ENCODE peak calls at places on chromosomes 13 and 19, in nine cellular contexts. Z is A549, N is K562, S is GM23338, A is HepG2, D is HCT116, G is Panc1, J is SK-N-SH, H is GM12878. P is an unnamed sample.

GRCh38 chr13:91362908-91363307 is 15.4 kb downstream of the MIR17HG start:
- DNase-seq in Z (no peak), N (no peak), S (no peak), A (peak), D (no peak), G (no peak), J (no peak), H (no peak), P (no peak)

GRCh38 chr13:41460930-41461329 is 3.6 kb downstream of the RGCC start:
- DNase-seq in Z (no peak), N (no peak), S (no peak), A (no peak), D (no peak), G (no peak), J (no peak), H (no peak), P (no peak)

GRCh38 chr13:20190481-20191310 is 2.0 kb downstream of the GJB2 start:
- DNase-seq in Z (no peak), N (no peak), S (no peak), A (no peak), D (no peak), G (no peak), J (no peak), H (no peak), P (no peak)

GRCh38 chr13:86864376-86864775 is 806.8 kb upstream of the SLITRK5 start:
- DNase-seq in Z (no peak), N (no peak), S (no peak), A (no peak), D (no peak), G (no peak), J (no peak), H (no peak), P (no peak)

GRCh38 chr13:92804346-92804745 is 422.3 kb upstream of the GPC6 start:
- DNase-seq in Z (no peak), N (no peak), S (no peak), A (no peak), D (no peak), G (no peak), J (no peak), H (no peak), P (no peak)

GRCh38 chr13:37403776-37404497 is 194.6 kb downstream of the POSTN start:
- DNase-seq in Z (no peak), N (no peak), S (no peak), A (no peak), D (no peak), G (no peak), J (no peak), H (no peak), P (no peak)

GRCh38 chr13:33363328-33363727 is 77.8 kb upstream of the STARD13 start:
- DNase-seq in Z (no peak), N (no peak), S (no peak), A (no peak), D (no peak), G (no peak), J (no peak), H (peak), P (no peak)

GRCh38 chr13:99812611-99813010 is 159.0 kb downstream of the ZIC5 start:
- DNase-seq in Z (peak), N (no peak), S (no peak), A (no peak), D (no peak), G (no peak), J (no peak), H (no peak), P (no peak)

GRCh38 chr13:49421391-49421790 is 22.5 kb downstream of the CAB39L start:
- DNase-seq in Z (peak), N (peak), S (peak), A (peak), D (peak), G (no peak), J (no peak), H (peak), P (no peak)

GRCh38 chr19:13095934-13096890 is 6.4 kb downstream of the LYL1 start:
- DNase-seq in Z (peak), N (peak), S (peak), A (peak), D (no peak), G (no peak), J (peak), H (no peak), P (peak)

GRCh38 chr13:65555973-65556372 is 1674.2 kb downstream of the PCDH9 start:
- DNase-seq in Z (no peak), N (no peak), S (no peak), A (no peak), D (no peak), G (no peak), J (peak), H (no peak), P (no peak)

GRCh38 chr13:96090240-96091101 is 564 bp downstream of the HS6ST3 start:
- DNase-seq in Z (no peak), N (no peak), S (peak), A (no peak), D (no peak), G (no peak), J (peak), H (no peak), P (no peak)

GRCh38 chr19:15464394-15465385 is at the start of gene RASAL3:
- DNase-seq in Z (no peak), N (no peak), S (peak), A (no peak), D (no peak), G (no peak), J (no peak), H (peak), P (peak)

GRCh38 chr13:105087941-105088340 is 1447.5 kb downstream of the EFNB2 start:
- DNase-seq in Z (no peak), N (no peak), S (peak), A (no peak), D (no peak), G (no peak), J (no peak), H (no peak), P (no peak)

GRCh38 chr13:36766295-36766694 is 52.7 kb upstream of the RFXAP start:
- DNase-seq in Z (peak), N (no peak), S (peak), A (peak), D (peak), G (no peak), J (no peak), H (no peak), P (no peak)

GRCh38 chr19:45657520-45658163 is 10.4 kb upstream of the GIPR start:
- DNase-seq in Z (no peak), N (no peak), S (no peak), A (peak), D (no peak), G (no peak), J (peak), H (no peak), P (no peak)

GRCh38 chr19:46848389-46848788 is 2.3 kb downstream of the AP2S1 start:
- DNase-seq in Z (no peak), N (no peak), S (no peak), A (no peak), D (no peak), G (no peak), J (no peak), H (no peak), P (no peak)

GRCh38 chr13:47798906-47799305 is 202.2 kb downstream of the SUCLA2 start:
- DNase-seq in Z (no peak), N (no peak), S (peak), A (peak), D (no peak), G (no peak), J (no peak), H (no peak), P (no peak)

GRCh38 chr13:110027470-110028240 is 241.3 kb upstream of the IRS2 start:
- DNase-seq in Z (no peak), N (no peak), S (no peak), A (no peak), D (no peak), G (no peak), J (no peak), H (no peak), P (no peak)

GRCh38 chr13:98909016-98909415 is 68.8 kb downstream of the DOCK9 start:
- DNase-seq in Z (peak), N (no peak), S (no peak), A (no peak), D (no peak), G (no peak), J (no peak), H (no peak), P (no peak)

GRCh38 chr13:110887955-110888333 is 26.9 kb downstream of the ANKRD10 start:
- DNase-seq in Z (no peak), N (no peak), S (peak), A (no peak), D (no peak), G (no peak), J (no peak), H (no peak), P (no peak)

GRCh38 chr13:61954092-61954491 is 538.4 kb upstream of the PCDH20 start:
- DNase-seq in Z (peak), N (no peak), S (peak), A (peak), D (peak), G (peak), J (peak), H (no peak), P (no peak)

GRCh38 chr19:2970201-2970838 is 7.0 kb upstream of the TLE6 start:
- DNase-seq in Z (peak), N (no peak), S (no peak), A (no peak), D (no peak), G (no peak), J (no peak), H (no peak), P (no peak)

GRCh38 chr13:20776751-20777150 is 3.0 kb upstream of the EEF1AKMT1 start:
- DNase-seq in Z (no peak), N (no peak), S (peak), A (no peak), D (no peak), G (no peak), J (no peak), H (no peak), P (no peak)

GRCh38 chr13:100423375-100423774 is 165.2 kb downstream of the GGACT start:
- DNase-seq in Z (no peak), N (no peak), S (no peak), A (no peak), D (no peak), G (no peak), J (no peak), H (no peak), P (peak)

GRCh38 chr19:30696514-30696913 is 324.3 kb downstream of the ZNF536 start:
- DNase-seq in Z (peak), N (peak), S (peak), A (no peak), D (no peak), G (no peak), J (peak), H (no peak), P (no peak)

GRCh38 chr19:40605201-40605971 is 4.2 kb downstream of the LTBP4 start:
- DNase-seq in Z (peak), N (peak), S (peak), A (peak), D (peak), G (no peak), J (peak), H (peak), P (peak)

GRCh38 chr13:87089391-87089790 is 581.8 kb upstream of the SLITRK5 start:
- DNase-seq in Z (no peak), N (no peak), S (peak), A (no peak), D (no peak), G (no peak), J (no peak), H (no peak), P (no peak)

GRCh38 chr13:45812599-45813372 is 38.8 kb downstream of the SIAH3 start:
- DNase-seq in Z (no peak), N (no peak), S (no peak), A (no peak), D (no peak), G (no peak), J (no peak), H (no peak), P (no peak)
- TF ChIP-seq REST in Z (no peak), N (no peak), S (no peak), A (no peak), D (no peak), G (no peak), J (no peak), H (no peak), P (no peak)

GRCh38 chr19:543912-544608 is at the start of gene GZMM:
- DNase-seq in Z (no peak), N (peak), S (no peak), A (no peak), D (no peak), G (no peak), J (no peak), H (no peak), P (no peak)
- H3K4me3 ChIP-seq in Z (no peak), N (peak), S (no peak), A (no peak), D (no peak), G (no peak), J (no peak), H (no peak), P (no peak)

GRCh38 chr13:23086951-23087350 is 93.8 kb upstream of the SGCG start:
- DNase-seq in Z (no peak), N (peak), S (no peak), A (no peak), D (no peak), G (no peak), J (no peak), H (no peak), P (no peak)

GRCh38 chr13:23081901-23082300 is 98.9 kb upstream of the SGCG start:
- DNase-seq in Z (no peak), N (no peak), S (no peak), A (no peak), D (no peak), G (no peak), J (no peak), H (no peak), P (no peak)

GRCh38 chr13:23087884-23088283 is 92.9 kb upstream of the SGCG start:
- DNase-seq in Z (peak), N (peak), S (peak), A (peak), D (peak), G (peak), J (peak), H (no peak), P (peak)
- TF ChIP-seq REST in Z (no peak), N (no peak), S (no peak), A (no peak), D (no peak), G (no peak), J (no peak), H (no peak), P (no peak)

GRCh38 chr19:8338835-8339234 is 4.2 kb downstream of the KANK3 start:
- DNase-seq in Z (no peak), N (no peak), S (peak), A (no peak), D (no peak), G (no peak), J (no peak), H (no peak), P (no peak)

GRCh38 chr19:8343483-8343844 is 402 bp upstream of the KANK3 start:
- DNase-seq in Z (no peak), N (no peak), S (no peak), A (no peak), D (no peak), G (no peak), J (no peak), H (no peak), P (no peak)

GRCh38 chr19:8340341-8341096 is 2.5 kb downstream of the KANK3 start:
- DNase-seq in Z (no peak), N (no peak), S (peak), A (no peak), D (no peak), G (no peak), J (peak), H (no peak), P (no peak)

GRCh38 chr19:8342684-8343482 is at the start of gene KANK3:
- DNase-seq in Z (peak), N (peak), S (peak), A (peak), D (peak), G (no peak), J (peak), H (peak), P (peak)

GRCh38 chr19:8342316-8342683 is 762 bp downstream of the KANK3 start:
- DNase-seq in Z (no peak), N (no peak), S (peak), A (no peak), D (no peak), G (no peak), J (no peak), H (no peak), P (no peak)
- H3K4me3 ChIP-seq in Z (no peak), N (no peak), S (peak), A (no peak), D (no peak), G (no peak), J (no peak), H (no peak), P (no peak)

DNA sequence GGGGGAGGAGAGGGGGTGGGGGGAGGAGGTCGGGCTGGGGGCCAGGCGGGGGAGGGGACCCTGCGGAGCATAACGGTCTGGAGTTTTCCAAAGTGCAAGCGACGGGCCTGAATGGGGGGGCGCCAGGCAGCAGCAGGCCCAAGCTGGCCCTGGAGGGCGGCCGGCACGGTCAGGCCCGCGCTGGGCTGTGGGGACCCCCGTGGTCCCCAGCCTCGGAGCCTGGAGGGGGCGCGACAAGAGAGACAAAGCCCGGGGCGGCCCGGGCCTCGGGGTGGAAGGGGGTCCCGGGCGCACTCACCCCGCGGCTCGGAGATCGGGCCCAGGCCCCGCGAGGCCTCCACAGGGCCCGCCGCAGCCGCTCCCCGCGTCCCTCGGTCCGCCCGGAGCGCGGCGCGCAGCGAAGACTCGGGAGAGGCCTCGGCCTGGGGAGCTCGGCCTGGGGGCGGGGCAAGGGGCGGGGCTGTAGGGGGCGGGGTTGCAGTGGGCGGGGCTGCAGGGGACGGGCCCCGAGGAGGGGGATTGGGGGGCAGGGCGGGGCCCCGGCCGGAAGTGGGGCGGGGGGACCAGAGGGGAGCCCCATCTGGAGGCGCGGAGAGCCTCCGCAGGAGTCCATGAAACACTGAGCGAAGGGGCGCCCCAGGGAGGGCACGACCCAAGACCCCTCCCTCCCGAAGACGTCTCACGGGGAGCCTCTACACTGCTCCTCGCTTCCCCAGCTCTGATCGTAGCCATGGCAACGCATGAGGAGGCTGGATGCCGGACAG is 47.6 kb downstream of the PTPRS start:
- DNase-seq in Z (peak), N (peak), S (peak), A (no peak), D (no peak), G (no peak), J (peak), H (no peak), P (peak)
- TF ChIP-seq REST in Z (no peak), N (no peak), S (no peak), A (no peak), D (no peak), G (no peak), J (no peak), H (no peak), P (no peak)

GRCh38 chr19:53555352-53555751 is 17.4 kb downstream of the ZNF331 start:
- DNase-seq in Z (no peak), N (no peak), S (no peak), A (no peak), D (no peak), G (no peak), J (no peak), H (no peak), P (no peak)
- H3K4me3 ChIP-seq in Z (no peak), N (no peak), S (no peak), A (no peak), D (no peak), G (peak), J (no peak), H (no peak), P (no peak)